ENCODE peak calls at places on chromosome 18, in five cellular contexts. X is skeletal muscle cell, C is BJ, A is A549, M is HCT116. J is an unnamed sample.

GRCh38 chr18:25310045-25310444 is 41.9 kb downstream of the ZNF521 start:
- DNase-seq in X (peak), C (no peak), A (no peak), M (peak), J (peak)

GRCh38 chr18:26457611-26458350 is 90.6 kb downstream of the KCTD1 start:
- DNase-seq in X (no peak), C (no peak), A (no peak), M (no peak), J (no peak)

GRCh38 chr18:55838841-55839240 is 250.8 kb upstream of the TCF4 start:
- DNase-seq in X (no peak), C (no peak), A (no peak), M (no peak), J (no peak)

GRCh38 chr18:28777756-28778155 is 600.8 kb upstream of the CDH2 start:
- DNase-seq in X (no peak), C (no peak), A (no peak), M (no peak), J (no peak)

GRCh38 chr18:54774423-54774822 is 53.9 kb upstream of the RAB27B start:
- DNase-seq in X (no peak), C (peak), A (no peak), M (no peak), J (no peak)

GRCh38 chr18:59604877-59605276 is 92.3 kb downstream of the CCBE1 start:
- DNase-seq in X (no peak), C (no peak), A (no peak), M (no peak), J (no peak)

GRCh38 chr18:6679201-6679600 is 50.3 kb upstream of the ARHGAP28 start:
- DNase-seq in X (no peak), C (no peak), A (no peak), M (no peak), J (no peak)

GRCh38 chr18:40534748-40535147 is 1420.3 kb upstream of the PIK3C3 start:
- DNase-seq in X (peak), C (no peak), A (no peak), M (no peak), J (no peak)

GRCh38 chr18:5890261-5890605 is 5.1 kb downstream of the TMEM200C start:
- DNase-seq in X (no peak), C (no peak), A (no peak), M (no peak), J (no peak)

GRCh38 chr18:11728247-11728646 is 39.2 kb downstream of the GNAL start:
- DNase-seq in X (no peak), C (no peak), A (no peak), M (peak), J (no peak)

GRCh38 chr18:2719040-2719439 is 63.5 kb downstream of the SMCHD1 start:
- DNase-seq in X (no peak), C (no peak), A (no peak), M (no peak), J (no peak)

GRCh38 chr18:58863539-58864145 is 1.0 kb upstream of the ZNF532 start:
- DNase-seq in X (no peak), C (no peak), A (no peak), M (no peak), J (no peak)

GRCh38 chr18:3454365-3455089 is 4.6 kb downstream of the TGIF1 start:
- DNase-seq in X (no peak), C (no peak), A (no peak), M (no peak), J (no peak)

GRCh38 chr18:36379426-36379984 is 82.0 kb downstream of the FHOD3 start:
- DNase-seq in X (no peak), C (no peak), A (no peak), M (no peak), J (no peak)

GRCh38 chr18:11883153-11883552 is 25.0 kb downstream of the MPPE1 start:
- DNase-seq in X (no peak), C (no peak), A (no peak), M (no peak), J (no peak)

GRCh38 chr18:38019292-38019691 is 453.7 kb upstream of the CELF4 start:
- DNase-seq in X (no peak), C (no peak), A (no peak), M (no peak), J (no peak)

GRCh38 chr18:77127769-77128671 is 4.6 kb downstream of the MBP start:
- DNase-seq in X (peak), C (peak), A (no peak), M (no peak), J (peak)

DNA sequence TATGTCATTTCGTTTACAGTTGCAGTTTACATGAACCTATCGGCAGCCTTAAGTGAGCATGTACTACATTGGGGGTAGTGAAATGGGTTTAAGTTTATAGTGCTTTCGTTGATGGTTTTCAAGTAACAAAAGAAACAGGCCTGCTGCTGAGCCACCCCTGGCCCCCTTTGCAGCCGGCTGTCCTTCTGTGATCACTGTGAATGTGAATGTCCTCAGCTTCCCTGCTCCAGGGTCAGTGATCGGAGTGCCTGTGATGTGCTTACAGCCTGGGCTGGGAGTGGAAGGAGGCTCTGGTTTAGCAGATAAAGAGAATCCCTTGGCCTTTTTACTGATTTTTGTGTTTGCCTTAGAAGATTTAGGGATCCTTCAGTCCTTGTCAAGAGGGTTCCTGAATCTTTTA is 154.2 kb downstream of the FAM210A start:
- DNase-seq in X (no peak), C (no peak), A (no peak), M (no peak), J (no peak)
- H3K4me3 ChIP-seq in X (no peak), C (no peak), A (no peak), M (no peak), J (no peak)

GRCh38 chr18:45724591-45724990 is 610 bp downstream of the SLC14A1 start:
- DNase-seq in X (no peak), C (no peak), A (no peak), M (no peak), J (no peak)

GRCh38 chr18:45726603-45727002 is 2.6 kb downstream of the SLC14A1 start:
- DNase-seq in X (no peak), C (no peak), A (no peak), M (no peak), J (no peak)

GRCh38 chr18:45727068-45727467 is 3.1 kb downstream of the SLC14A1 start:
- DNase-seq in X (no peak), C (no peak), A (no peak), M (no peak), J (no peak)

GRCh38 chr18:45722899-45723298 is 1.1 kb upstream of the SLC14A1 start:
- DNase-seq in X (no peak), C (no peak), A (peak), M (peak), J (no peak)

DNA sequence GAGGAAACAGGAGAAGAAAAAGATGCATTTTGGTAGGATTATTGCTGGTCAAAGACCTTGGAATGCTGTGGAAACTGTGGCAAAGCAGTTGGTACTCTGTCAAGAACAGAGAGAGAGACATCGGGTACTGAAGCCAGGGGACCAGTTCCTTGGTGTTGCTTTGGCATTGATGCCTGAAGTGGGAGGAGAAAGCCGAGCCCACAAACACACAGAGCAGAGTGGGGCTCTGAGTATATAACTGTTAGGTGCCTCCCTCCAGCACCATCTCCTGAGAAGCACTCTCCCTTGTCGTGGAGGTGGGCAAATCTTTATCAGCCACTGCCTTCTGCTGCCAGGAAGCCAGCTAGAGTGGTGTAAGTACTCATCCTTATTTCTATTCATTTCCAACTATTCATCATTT is at the start of gene SLC14A1:
- DNase-seq in X (no peak), C (no peak), A (no peak), M (no peak), J (no peak)
- H3K4me3 ChIP-seq in X (no peak), C (no peak), A (no peak), M (no peak), J (peak)

GRCh38 chr18:33898427-33898826 is 320.4 kb downstream of the ASXL3 start:
- DNase-seq in X (no peak), C (no peak), A (no peak), M (no peak), J (no peak)

GRCh38 chr18:33901894-33902512 is 322.7 kb downstream of the NOL4 start:
- DNase-seq in X (no peak), C (no peak), A (no peak), M (no peak), J (no peak)

GRCh38 chr18:33906046-33906445 is 318.7 kb downstream of the NOL4 start:
- DNase-seq in X (no peak), C (no peak), A (no peak), M (no peak), J (no peak)

DNA sequence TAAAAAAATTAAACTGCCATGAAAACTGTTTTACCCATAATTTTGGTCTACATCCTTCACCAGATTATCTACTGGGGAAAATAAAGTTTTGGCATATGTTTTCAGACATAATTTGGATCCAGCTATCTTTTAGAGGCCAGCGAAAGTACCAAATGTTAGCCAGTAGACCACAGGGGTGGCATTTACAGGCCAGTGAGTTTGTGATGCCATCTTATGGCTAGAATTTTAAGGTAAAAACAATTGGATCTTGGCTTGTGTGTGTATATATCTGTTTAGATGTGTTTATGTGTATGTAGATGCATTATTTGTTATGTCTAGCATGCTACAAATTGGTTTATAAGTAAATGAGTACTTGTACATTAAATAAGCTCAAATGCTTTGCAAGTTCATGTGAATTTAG is 322.6 kb downstream of the ASXL3 start:
- DNase-seq in X (no peak), C (no peak), A (no peak), M (no peak), J (no peak)
- H3K4me3 ChIP-seq in X (no peak), C (no peak), A (no peak), M (no peak), J (no peak)

GRCh38 chr18:49699303-49699702 is 114.0 kb downstream of the ACAA2 start:
- DNase-seq in X (no peak), C (no peak), A (no peak), M (no peak), J (no peak)
- H3K4me3 ChIP-seq in X (no peak), C (no peak), A (no peak), M (no peak), J (no peak)

GRCh38 chr18:686339-687111 is 25.9 kb downstream of the ENOSF1 start:
- DNase-seq in X (peak), C (no peak), A (no peak), M (no peak), J (no peak)
- H3K4me3 ChIP-seq in X (no peak), C (no peak), A (no peak), M (no peak), J (no peak)

GRCh38 chr18:41700435-41700834 is 254.6 kb upstream of the PIK3C3 start:
- DNase-seq in X (no peak), C (no peak), A (no peak), M (no peak), J (no peak)

GRCh38 chr18:41690332-41691110 is 264.5 kb upstream of the PIK3C3 start:
- DNase-seq in X (peak), C (no peak), A (no peak), M (no peak), J (no peak)

DNA sequence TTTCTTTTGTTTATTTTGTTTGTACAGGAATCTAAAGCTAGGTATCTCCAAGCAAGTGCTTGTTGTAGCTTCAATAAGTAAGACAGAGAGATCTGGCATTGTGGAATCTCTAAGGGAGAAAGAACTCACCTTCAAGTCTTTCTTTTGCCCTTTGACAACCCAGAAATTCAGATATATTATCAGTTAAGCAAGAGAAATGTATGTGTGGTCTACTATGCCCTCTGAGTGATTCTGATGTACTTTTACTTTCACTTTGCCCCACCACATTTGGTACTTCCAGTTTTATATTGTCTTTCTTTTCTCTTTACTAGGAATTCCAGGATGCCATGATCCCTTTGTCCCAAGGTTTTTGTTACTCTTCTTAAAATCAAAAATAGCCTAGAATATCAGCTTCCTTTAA is 259.6 kb upstream of the PIK3C3 start:
- DNase-seq in X (no peak), C (no peak), A (no peak), M (no peak), J (no peak)
- H3K4me3 ChIP-seq in X (no peak), C (no peak), A (no peak), M (no peak), J (peak)

GRCh38 chr18:8952174-8952573 is 150.3 kb upstream of the NDUFV2 start:
- DNase-seq in X (no peak), C (no peak), A (no peak), M (no peak), J (no peak)
- H3K4me3 ChIP-seq in X (no peak), C (no peak), A (no peak), M (no peak), J (no peak)

J was measured in epithelial cell of proximal tubule.